ENCODE peak calls at places on chromosomes 11 and 22, in seven cellular contexts. V, A, Q, D, S, R and Z are unnamed samples.

GRCh38 chr22:36658900-36659299 is 44.7 kb downstream of the CACNG2 start:
- DNase-seq in V (no peak), A (no peak), D (no peak), S (no peak), Q (no peak), R (no peak), Z (no peak)

GRCh38 chr11:76524919-76525318 is 80.1 kb downstream of the EMSY start:
- DNase-seq in V (peak), D (no peak), Q (no peak), R (no peak), S (no peak), A (no peak), Z (no peak)

GRCh38 chr11:128135451-128135850 is 451.9 kb downstream of the ETS1 start:
- DNase-seq in V (no peak), S (no peak), A (no peak), D (no peak), Q (no peak), R (no peak), Z (no peak)

GRCh38 chr11:66749091-66749490 is 20.1 kb upstream of the SPTBN2 start:
- DNase-seq in A (no peak), V (no peak), D (no peak), S (no peak), R (no peak), Q (no peak), Z (no peak)

GRCh38 chr11:3123761-3124733 is 41.1 kb downstream of the OSBPL5 start:
- DNase-seq in D (peak), R (peak), S (no peak), V (peak), A (no peak), Q (no peak), Z (no peak)

GRCh38 chr11:8323161-8323935 is 59.7 kb upstream of the LMO1 start:
- DNase-seq in A (no peak), V (no peak), R (no peak), D (no peak), S (no peak), Q (no peak), Z (no peak)

GRCh38 chr11:44609028-44609782 is 43.7 kb downstream of the CD82 start:
- DNase-seq in D (no peak), A (no peak), V (no peak), R (no peak), S (no peak), Q (no peak), Z (no peak)

GRCh38 chr22:29539105-29539504 is 14.5 kb downstream of the THOC5 start:
- DNase-seq in D (peak), Q (no peak), A (no peak), S (no peak), R (no peak), V (no peak), Z (no peak)

GRCh38 chr11:114179234-114179941 is 116.8 kb upstream of the NNMT start:
- DNase-seq in A (no peak), D (peak), S (peak), Q (no peak), V (peak), R (no peak), Z (no peak)

GRCh38 chr11:83544871-83545270 is 258.7 kb upstream of the CCDC90B start:
- DNase-seq in A (no peak), D (no peak), Q (no peak), R (no peak), V (no peak), S (no peak), Z (no peak)

GRCh38 chr11:19777342-19778102 is 64.9 kb downstream of the NAV2 start:
- DNase-seq in R (no peak), D (peak), S (no peak), V (peak), Q (no peak), A (peak), Z (no peak)

GRCh38 chr22:19178065-19178658 is 374 bp downstream of the SLC25A1 start:
- DNase-seq in D (peak), S (peak), A (no peak), Q (peak), R (no peak), V (peak), Z (peak)

GRCh38 chr11:57432714-57433163 is 5.8 kb upstream of the SLC43A3 start:
- DNase-seq in R (peak), A (no peak), V (no peak), D (no peak), S (no peak), Q (no peak), Z (no peak)

GRCh38 chr11:57406337-57406904 is 16.0 kb upstream of the PRG2 start:
- DNase-seq in D (peak), S (no peak), Q (no peak), V (no peak), A (no peak), R (no peak), Z (no peak)

GRCh38 chr11:13495929-13496328 is at the start of gene PTH:
- DNase-seq in D (no peak), V (no peak), R (no peak), Q (no peak), S (no peak), A (no peak), Z (no peak)

GRCh38 chr22:35306350-35306967 is 6.8 kb downstream of the TOM1 start:
- DNase-seq in Q (no peak), D (peak), A (no peak), R (no peak), V (no peak), S (no peak), Z (no peak)

GRCh38 chr11:79363861-79364378 is 76.9 kb downstream of the TENM4 start:
- DNase-seq in V (no peak), S (no peak), Q (no peak), D (no peak), R (no peak), A (no peak), Z (no peak)

GRCh38 chr11:74470526-74470925 is 3.2 kb upstream of the KCNE3 start:
- DNase-seq in V (no peak), S (no peak), A (no peak), D (no peak), R (no peak), Q (no peak), Z (peak)

GRCh38 chr11:126426126-126426525 is 70.6 kb downstream of the ST3GAL4 start:
- DNase-seq in V (no peak), D (no peak), Q (no peak), R (no peak), S (no peak), A (no peak), Z (no peak)

GRCh38 chr11:117535201-117535869 is 207.7 kb downstream of the CEP164 start:
- DNase-seq in A (no peak), Q (no peak), R (no peak), D (no peak), S (peak), V (peak), Z (no peak)

GRCh38 chr11:12075822-12076821 is 34.3 kb upstream of the MICAL2 start:
- DNase-seq in Q (no peak), D (no peak), V (no peak), S (no peak), R (peak), A (no peak), Z (no peak)

GRCh38 chr11:86727105-86727504 is 54.7 kb upstream of the ME3 start:
- DNase-seq in R (no peak), Q (no peak), A (no peak), V (no peak), S (no peak), D (no peak), Z (no peak)

GRCh38 chr22:42134033-42135020 is 3.7 kb upstream of the CYP2D6 start:
- DNase-seq in R (no peak), S (no peak), A (no peak), D (no peak), V (no peak), Q (no peak), Z (no peak)

GRCh38 chr11:12962306-12962705 is 46.8 kb upstream of the RASSF10 start:
- DNase-seq in D (no peak), S (no peak), Q (no peak), A (no peak), R (no peak), V (no peak), Z (no peak)

GRCh38 chr11:7612661-7613393 is 60.5 kb downstream of the CYB5R2 start:
- DNase-seq in S (no peak), D (peak), V (peak), Q (no peak), R (no peak), A (no peak), Z (no peak)

GRCh38 chr22:45009881-45010531 is at the start of gene PHF21B:
- DNase-seq in V (no peak), Q (peak), A (peak), R (no peak), S (peak), D (peak), Z (peak)

GRCh38 chr11:90476442-90477007 is 253.7 kb upstream of the CHORDC1 start:
- DNase-seq in Q (peak), S (peak), A (peak), D (peak), V (peak), R (no peak), Z (peak)

GRCh38 chr22:33538277-33538885 is 381.9 kb downstream of the LARGE1 start:
- DNase-seq in D (no peak), S (no peak), R (no peak), A (no peak), Q (no peak), V (no peak), Z (no peak)

GRCh38 chr22:42190274-42190673 is 59.7 kb upstream of the CYP2D6 start:
- DNase-seq in R (no peak), V (no peak), D (no peak), S (no peak), Q (no peak), A (no peak), Z (no peak)

GRCh38 chr11:23359297-23359696 is 499.0 kb upstream of the CCDC179 start:
- DNase-seq in V (peak), Q (no peak), S (no peak), A (no peak), R (peak), D (peak), Z (no peak)